ENCODE peak calls at places on chromosome 11, in four cellular contexts. C, O, Z and J are unnamed samples.

GRCh38 chr11:92550411-92550810 is 325.8 kb downstream of the FAT3 start:
- DNase-seq in C (no peak), O (no peak), Z (no peak), J (no peak)

GRCh38 chr11:33790088-33790487 is 15.8 kb upstream of the FBXO3 start:
- DNase-seq in C (no peak), O (no peak), Z (no peak), J (no peak)

GRCh38 chr11:9992306-9992705 is 301.7 kb downstream of the SBF2 start:
- DNase-seq in C (no peak), O (no peak), Z (no peak), J (no peak)

GRCh38 chr11:87290304-87290922 is 252.7 kb downstream of the TMEM135 start:
- DNase-seq in C (no peak), O (peak), Z (no peak), J (peak)

GRCh38 chr11:28017816-28018215 is 90.1 kb downstream of the KIF18A start:
- DNase-seq in C (no peak), O (peak), Z (no peak), J (peak)

GRCh38 chr11:69166186-69167115 is 10.7 kb downstream of the SMIM38 start:
- DNase-seq in C (peak), O (peak), Z (peak), J (peak)

GRCh38 chr11:35121326-35121865 is 17.6 kb upstream of the CD44 start:
- DNase-seq in C (no peak), O (no peak), Z (no peak), J (no peak)

GRCh38 chr11:76707293-76707825 is 36.8 kb upstream of the LRRC32 start:
- DNase-seq in C (no peak), O (no peak), Z (no peak), J (no peak)

GRCh38 chr11:14372011-14372410 is 13.0 kb upstream of the RRAS2 start:
- DNase-seq in C (no peak), O (no peak), Z (no peak), J (no peak)

GRCh38 chr11:76605338-76606074 is 65.0 kb downstream of the LRRC32 start:
- DNase-seq in C (no peak), O (no peak), Z (no peak), J (no peak)

GRCh38 chr11:126718319-126718718 is 282.3 kb downstream of the KIRREL3 start:
- DNase-seq in C (no peak), O (no peak), Z (no peak), J (no peak)

GRCh38 chr11:67266424-67267187 is at the start of gene GRK2:
- DNase-seq in C (no peak), O (peak), Z (no peak), J (no peak)

GRCh38 chr11:69654001-69654659 is 13.2 kb downstream of the CCND1 start:
- DNase-seq in C (no peak), O (no peak), Z (no peak), J (no peak)

GRCh38 chr11:61962213-61963015 is 5.0 kb downstream of the FTH1 start:
- DNase-seq in C (no peak), O (peak), Z (no peak), J (no peak)

GRCh38 chr11:10856689-10857603 is 907 bp downstream of the ZBED5 start:
- DNase-seq in C (no peak), O (peak), Z (peak), J (no peak)

GRCh38 chr11:57340228-57340627 is 2.1 kb downstream of the P2RX3 start:
- DNase-seq in C (no peak), O (peak), Z (no peak), J (no peak)

GRCh38 chr11:12386745-12387144 is 9.4 kb downstream of the PARVA start:
- DNase-seq in C (no peak), O (no peak), Z (no peak), J (no peak)

GRCh38 chr11:95606824-95607223 is 182.8 kb downstream of the FAM76B start:
- DNase-seq in C (no peak), O (no peak), Z (no peak), J (no peak)
- TF ChIP-seq CTCF in C (no peak), O (no peak), Z (no peak), J (no peak)

DNA sequence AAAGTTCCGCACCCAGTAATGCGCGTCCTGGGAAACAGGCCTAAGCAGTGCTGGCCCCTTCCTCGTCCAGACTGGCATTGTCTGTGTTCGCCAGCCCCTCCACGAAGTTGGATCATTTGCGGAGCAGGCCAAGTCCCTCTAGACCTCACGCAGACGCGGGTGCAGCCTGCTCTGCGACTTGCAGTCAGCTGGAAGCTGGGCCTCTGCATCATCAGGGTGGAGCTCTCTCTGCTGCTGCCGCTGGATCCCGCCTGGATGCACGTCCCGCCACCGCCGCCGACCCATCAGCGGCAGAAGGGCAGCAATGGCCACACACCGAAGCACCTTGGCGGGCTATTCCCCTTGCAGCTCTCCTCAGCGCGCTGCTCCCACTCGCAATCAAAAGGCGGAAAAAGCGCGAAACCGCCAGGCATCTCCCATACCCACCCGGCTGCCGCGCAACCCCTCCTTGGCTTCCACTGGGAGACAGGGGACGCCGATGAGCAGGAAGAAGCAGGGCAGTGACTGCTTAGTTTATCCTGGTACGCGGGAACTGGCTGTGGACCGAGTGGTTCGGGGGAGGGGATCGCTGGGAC is 34.1 kb upstream of the GLYATL1 start:
- DNase-seq in C (no peak), O (peak), Z (peak), J (no peak)
- H3K4me3 ChIP-seq in C (peak), O (peak), Z (peak), J (peak)

GRCh38 chr11:47327025-47327424 is 25.5 kb downstream of the MYBPC3 start:
- DNase-seq in C (no peak), O (no peak), Z (no peak), J (no peak)

GRCh38 chr11:47330002-47330911 is 22.2 kb downstream of the MYBPC3 start:
- DNase-seq in C (no peak), O (no peak), Z (no peak), J (no peak)

GRCh38 chr11:47329431-47329993 is 23.0 kb downstream of the MYBPC3 start:
- DNase-seq in C (no peak), O (no peak), Z (no peak), J (no peak)

GRCh38 chr11:47327949-47328348 is 24.6 kb downstream of the MYBPC3 start:
- DNase-seq in C (no peak), O (no peak), Z (no peak), J (no peak)

DNA sequence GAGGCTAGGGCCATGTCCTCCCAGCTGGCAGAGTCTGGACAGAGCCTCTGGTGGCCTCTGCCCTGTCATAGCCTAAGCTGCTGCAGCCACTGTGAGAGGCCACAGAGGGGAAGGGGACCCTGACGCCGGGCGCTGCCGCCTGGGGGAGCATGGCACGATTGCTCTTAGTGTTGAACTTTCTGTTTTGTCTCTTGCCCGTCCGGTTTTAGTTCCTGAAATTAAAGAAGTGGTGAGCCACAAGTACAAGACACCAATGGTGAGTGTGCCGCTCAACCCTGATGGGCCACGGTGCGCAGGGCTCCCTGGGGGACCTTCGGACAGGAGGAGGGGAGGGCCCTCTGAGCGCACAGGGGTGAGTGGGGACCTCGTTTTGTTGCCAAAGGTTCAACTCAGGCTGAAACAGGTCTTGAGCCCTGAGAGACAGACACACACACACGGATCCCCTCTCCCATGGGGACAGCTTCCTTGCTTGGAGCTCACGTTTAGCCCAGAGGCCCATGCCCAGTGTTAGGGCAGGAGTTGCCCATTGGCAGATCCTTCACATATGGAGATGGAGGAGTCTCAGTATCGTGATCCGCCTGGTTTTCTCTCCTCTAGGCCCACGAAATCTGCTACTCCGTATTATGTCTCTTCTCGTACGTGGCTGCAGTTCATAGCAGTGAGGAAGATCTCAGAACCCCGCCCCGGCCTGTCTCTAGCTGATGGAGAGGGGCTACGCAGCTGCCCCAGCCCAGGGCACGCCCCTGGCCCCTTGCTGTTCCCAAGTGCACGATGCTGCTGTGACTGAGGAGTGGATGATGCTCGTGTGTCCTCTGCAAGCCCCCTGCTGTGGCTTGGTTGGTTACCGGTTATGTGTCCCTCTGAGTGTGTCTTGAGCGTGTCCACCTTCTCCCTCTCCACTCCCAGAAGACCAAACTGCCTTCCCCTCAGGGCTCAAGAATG is 23.8 kb downstream of the MYBPC3 start:
- DNase-seq in C (no peak), O (no peak), Z (no peak), J (no peak)
- TF ChIP-seq CTCF in C (no peak), O (no peak), Z (no peak), J (no peak)

GRCh38 chr11:36683823-36684222 is 85.8 kb upstream of the RAG2 start:
- DNase-seq in C (no peak), O (no peak), Z (no peak), J (no peak)

GRCh38 chr11:36689442-36689841 is 91.4 kb upstream of the RAG2 start:
- DNase-seq in C (no peak), O (no peak), Z (no peak), J (no peak)

GRCh38 chr11:36688892-36689291 is 90.9 kb upstream of the RAG2 start:
- DNase-seq in C (no peak), O (no peak), Z (no peak), J (no peak)

GRCh38 chr11:36688132-36688531 is 90.1 kb upstream of the RAG2 start:
- DNase-seq in C (no peak), O (no peak), Z (no peak), J (no peak)

GRCh38 chr11:36684840-36685800 is 87.1 kb upstream of the RAG2 start:
- DNase-seq in C (no peak), O (no peak), Z (no peak), J (no peak)
- H3K4me3 ChIP-seq in C (no peak), O (no peak), Z (no peak), J (no peak)